ENCODE peak calls at places on chromosomes 1 and 21, in ten cellular contexts. G, K, B, O, S, E, F, N, T and Z are unnamed samples.
A peak's percentile ranks its signal among the peaks of the same experiment; 100 is the strongest.

GRCh38 chr1:248823517-248824001 is 2.2 kb downstream of the SH3BP5L start:
- DNase-seq in G (peak; percentile 95), K (no peak), B (peak; percentile 79), O (peak; percentile 76), S (no peak), E (peak; percentile 38), F (no peak), N (no peak), T (no peak), Z (no peak)

GRCh38 chr1:165439287-165439686 is 5.6 kb downstream of the RXRG start:
- DNase-seq in G (no peak), K (no peak), B (no peak), O (no peak), S (no peak), E (no peak), F (no peak), N (no peak), T (peak; percentile 39), Z (no peak)

GRCh38 chr1:78715181-78715661 is 65.6 kb downstream of the IFI44 start:
- DNase-seq in G (no peak), K (peak; percentile 77), B (peak; percentile 51), O (no peak), S (no peak), E (no peak), F (no peak), N (no peak), T (no peak), Z (no peak)

GRCh38 chr21:35232545-35233176 is 183.6 kb upstream of the RUNX1 start:
- DNase-seq in G (peak; percentile 81), K (peak; percentile 75), B (peak; percentile 94), O (peak; percentile 45), S (no peak), E (no peak), F (no peak), N (no peak), T (no peak), Z (no peak)

GRCh38 chr1:220894025-220894923 is 15.0 kb downstream of the HLX start:
- DNase-seq in G (no peak), K (no peak), B (no peak), O (no peak), S (no peak), E (no peak), F (no peak), N (no peak), T (peak; percentile 57), Z (no peak)

GRCh38 chr21:33791058-33791457 is 124.5 kb downstream of the ATP5PO start:
- DNase-seq in G (no peak), K (no peak), B (no peak), O (no peak), S (no peak), E (no peak), F (no peak), N (no peak), T (no peak), Z (no peak)

GRCh38 chr1:240385985-240386978 is 225.7 kb downstream of the GREM2 start:
- DNase-seq in G (peak; percentile 91), K (no peak), B (peak; percentile 89), O (peak; percentile 69), S (no peak), E (no peak), F (no peak), N (no peak), T (no peak), Z (no peak)

GRCh38 chr1:185834371-185834900 is 100.2 kb downstream of the HMCN1 start:
- DNase-seq in G (no peak), K (no peak), B (no peak), O (no peak), S (no peak), E (no peak), F (no peak), N (no peak), T (no peak), Z (no peak)

GRCh38 chr21:37645848-37646247 is 270.4 kb downstream of the KCNJ6 start:
- DNase-seq in G (peak; percentile 5), K (no peak), B (no peak), O (no peak), S (no peak), E (no peak), F (no peak), N (no peak), T (no peak), Z (no peak)

GRCh38 chr1:98653186-98653585 is 8.3 kb upstream of the SNX7 start:
- DNase-seq in G (no peak), K (no peak), B (no peak), O (no peak), S (no peak), E (no peak), F (no peak), N (no peak), T (no peak), Z (no peak)

GRCh38 chr1:228986093-228986904 is 251.0 kb downstream of the RHOU start:
- DNase-seq in G (no peak), K (no peak), B (no peak), O (peak; percentile 28), S (no peak), E (peak; percentile 40), F (peak; percentile 12), N (peak; percentile 9), T (peak; percentile 18), Z (peak; percentile 17)

GRCh38 chr1:229756666-229757065 is 130.6 kb downstream of the URB2 start:
- DNase-seq in G (peak; percentile 87), K (peak; percentile 68), B (peak; percentile 96), O (peak; percentile 39), S (no peak), E (no peak), F (no peak), N (no peak), T (no peak), Z (no peak)

GRCh38 chr1:17272641-17273040 is 23.7 kb downstream of the PADI3 start:
- DNase-seq in G (no peak), K (no peak), B (no peak), O (no peak), S (peak; percentile 30), E (no peak), F (no peak), N (no peak), T (no peak), Z (no peak)

GRCh38 chr1:55699151-55699695 is 484.1 kb upstream of the USP24 start:
- DNase-seq in G (no peak), K (no peak), B (no peak), O (no peak), S (no peak), E (no peak), F (no peak), N (no peak), T (no peak), Z (no peak)

GRCh38 chr1:89953072-89953626 is 41.8 kb upstream of the ZNF326 start:
- DNase-seq in G (peak; percentile 97), K (peak; percentile 95), B (peak; percentile 85), O (peak; percentile 66), S (peak; percentile 67), E (no peak), F (no peak), N (no peak), T (peak; percentile 70), Z (no peak)

GRCh38 chr1:211198111-211198510 is 61.1 kb upstream of the RCOR3 start:
- DNase-seq in G (peak; percentile 26), K (peak; percentile 58), B (peak; percentile 67), O (peak; percentile 55), S (no peak), E (no peak), F (no peak), N (no peak), T (no peak), Z (no peak)